ENCODE peak calls at places on chromosomes 12 and 14, in eight cellular contexts. Q, J, C, G, M, L, D and W are unnamed samples.

GRCh38 chr12:18084080-18084479 is 5.9 kb downstream of the RERGL start:
- DNase-seq in G (no peak), L (no peak), D (no peak), M (no peak), C (no peak), Q (no peak), J (no peak), W (no peak)

GRCh38 chr12:6899837-6900519 is 4.6 kb upstream of the LRRC23 start:
- DNase-seq in J (peak; percentile 79), Q (no peak), L (peak; percentile 80), M (no peak), D (no peak), C (peak; percentile 83), G (no peak), W (peak; percentile 52)

GRCh38 chr12:54526800-54527630 is 22.4 kb upstream of the PDE1B start:
- DNase-seq in G (no peak), M (peak; percentile 31), C (no peak), L (peak; percentile 60), Q (peak; percentile 82), D (no peak), J (peak; percentile 3), W (no peak)

GRCh38 chr14:93838253-93838652 is 50.0 kb upstream of the PRIMA1 start:
- DNase-seq in D (no peak), C (no peak), M (no peak), J (no peak), Q (no peak), G (no peak), L (no peak), W (no peak)

GRCh38 chr12:111664961-111665865 is 20.5 kb downstream of the BRAP start:
- DNase-seq in G (no peak), J (no peak), M (no peak), Q (no peak), D (no peak), C (no peak), L (no peak), W (no peak)

GRCh38 chr14:100955201-100955600 is 51.7 kb upstream of the RTL1 start:
- DNase-seq in M (no peak), G (peak; percentile 3), J (peak; percentile 51), C (no peak), Q (no peak), D (peak; percentile 16), L (peak; percentile 12), W (no peak)

GRCh38 chr12:24038211-24038997 is 88.9 kb upstream of the SOX5 start:
- DNase-seq in L (peak; percentile 17), D (no peak), J (no peak), M (no peak), G (no peak), C (no peak), Q (peak; percentile 17), W (peak; percentile 65)

GRCh38 chr14:91376547-91377477 is 40.8 kb downstream of the CCDC88C start:
- DNase-seq in M (no peak), L (no peak), J (no peak), Q (no peak), G (no peak), C (no peak), D (no peak), W (no peak)

GRCh38 chr12:108430245-108430644 is 84.8 kb upstream of the FICD start:
- DNase-seq in C (no peak), J (no peak), Q (no peak), G (no peak), L (peak; percentile 34), D (no peak), M (no peak), W (no peak)

GRCh38 chr14:52552063-52552988 is at the start of the genes GPR137C and TXNDC16:
- DNase-seq in L (peak; percentile 100), M (peak; percentile 99), C (peak; percentile 100), G (peak; percentile 97), Q (peak; percentile 100), J (peak; percentile 99), D (peak; percentile 95), W (peak; percentile 100)

GRCh38 chr12:109777544-109777943 is 55.7 kb downstream of the TRPV4 start:
- DNase-seq in D (no peak), J (no peak), M (no peak), G (peak; percentile 86), L (peak; percentile 13), Q (no peak), C (peak; percentile 30), W (peak; percentile 13)

GRCh38 chr12:72330784-72331183 is 58.6 kb downstream of the TRHDE start:
- DNase-seq in J (no peak), L (no peak), D (no peak), Q (no peak), C (no peak), G (no peak), M (no peak), W (no peak)

GRCh38 chr14:55136868-55137785 is 8.1 kb downstream of the LGALS3 start:
- DNase-seq in M (peak; percentile 84), L (peak; percentile 96), G (no peak), C (no peak), D (peak; percentile 56), Q (no peak), J (peak; percentile 90), W (no peak)

GRCh38 chr12:62903151-62903550 is 31.8 kb downstream of the PPM1H start:
- DNase-seq in Q (no peak), D (no peak), C (no peak), M (no peak), G (no peak), J (no peak), L (no peak), W (no peak)

GRCh38 chr12:62900686-62901272 is 34.2 kb downstream of the PPM1H start:
- DNase-seq in L (no peak), J (peak; percentile 11), C (no peak), G (no peak), M (no peak), Q (no peak), D (no peak), W (no peak)

GRCh38 chr12:62899568-62900390 is 35.2 kb downstream of the PPM1H start:
- DNase-seq in Q (no peak), D (no peak), J (no peak), C (no peak), G (no peak), L (no peak), M (no peak), W (no peak)

GRCh38 chr12:62895351-62895750 is 39.6 kb downstream of the PPM1H start:
- DNase-seq in Q (no peak), C (no peak), J (no peak), G (no peak), L (no peak), M (no peak), D (no peak), W (no peak)

GRCh38 chr12:62898568-62898967 is 36.4 kb downstream of the PPM1H start:
- DNase-seq in C (no peak), G (no peak), J (no peak), Q (no peak), M (no peak), L (no peak), D (no peak), W (no peak)
- TF ChIP-seq CTCF in C (no peak), G (no peak), J (no peak), Q (no peak), M (no peak), L (no peak), D (no peak), W (no peak)

DNA sequence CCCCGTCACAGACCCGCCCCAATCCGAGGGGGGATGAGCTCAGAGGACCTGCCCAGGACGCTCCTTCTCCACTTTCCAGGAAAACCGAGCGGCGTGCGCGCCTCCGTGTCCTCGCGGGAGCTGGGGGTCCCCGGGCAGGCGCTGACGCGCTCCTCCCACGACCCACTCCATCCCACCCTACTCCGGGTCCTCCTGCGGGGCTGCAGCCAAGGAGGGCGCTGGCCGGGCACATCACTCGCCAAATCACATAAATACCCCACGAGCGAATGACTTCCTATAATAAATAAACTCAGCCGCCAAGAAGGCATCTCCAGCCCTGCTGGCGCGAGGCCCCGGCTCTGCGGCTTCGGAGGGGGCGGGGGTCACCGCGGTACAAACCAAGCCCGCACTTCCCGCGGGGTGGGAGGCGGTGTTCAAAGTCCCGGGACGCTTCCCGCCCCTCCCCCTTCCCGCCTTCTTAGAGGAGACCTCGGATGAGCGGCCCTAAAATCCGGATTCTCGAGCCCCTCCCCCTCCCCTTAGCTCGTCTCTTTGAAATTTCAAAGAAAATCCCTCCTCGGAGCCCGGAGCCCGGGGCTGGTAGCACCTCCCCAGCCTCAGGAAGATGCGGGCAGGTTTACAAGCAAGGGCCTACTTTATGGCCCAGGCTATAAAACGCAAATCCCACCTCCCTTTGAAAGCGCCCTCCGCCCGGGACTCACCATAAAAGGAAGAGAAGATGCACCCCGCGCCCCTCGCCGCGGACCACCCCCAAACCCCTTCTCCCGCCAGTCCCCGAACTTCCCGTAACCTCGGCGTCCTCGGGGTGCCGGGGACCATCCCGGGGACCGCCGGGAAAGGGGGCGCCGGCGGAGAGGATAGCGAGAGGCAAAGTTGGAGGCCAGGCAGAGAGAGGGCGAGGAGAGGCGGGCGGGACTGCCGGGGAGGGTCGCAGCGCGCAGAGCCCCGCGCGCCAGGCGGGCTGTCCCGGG is 718 bp upstream of the FZD10 start:
- DNase-seq in J (peak; percentile 18), D (no peak), Q (peak; percentile 88), G (no peak), L (peak; percentile 26), C (no peak), M (peak; percentile 61), W (no peak)
- H3K4me3 ChIP-seq in J (peak overlapping the region; percentile 2), D (no peak overlapping the region), Q (peak overlapping the region; percentile 67), G (no peak overlapping the region), L (peak overlapping the region; percentile 32), C (peak overlapping the region; percentile 52), M (peak overlapping the region; percentile 24), W (peak overlapping the region; percentile 27)

DNA sequence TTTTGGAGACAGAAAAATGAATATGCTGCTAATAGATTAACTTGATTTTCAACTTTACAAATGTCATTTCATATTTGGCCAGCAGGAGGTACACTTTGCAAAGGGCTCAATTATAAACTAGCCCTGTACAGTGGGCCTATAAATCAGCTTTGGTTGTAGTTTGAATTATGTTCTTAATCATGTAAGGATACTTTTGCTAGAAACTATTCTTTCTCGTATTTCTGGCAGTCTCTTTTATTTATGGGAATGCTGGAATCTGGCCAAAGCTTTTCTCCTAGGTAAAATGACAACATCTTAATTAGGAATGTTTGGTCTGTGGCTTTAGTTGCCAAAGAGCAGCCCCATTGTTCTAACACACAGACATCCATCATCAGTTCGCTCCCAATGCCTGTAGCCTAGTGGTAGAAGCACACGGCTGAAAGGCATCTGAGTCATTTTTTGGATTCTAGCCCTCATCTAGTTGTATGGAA is 1322.3 kb upstream of the SEL1L start:
- DNase-seq in J (peak; percentile 68), D (no peak), C (no peak), Q (peak; percentile 21), G (no peak), M (no peak), L (peak; percentile 20), W (no peak)
- TF ChIP-seq CTCF in J (peak; percentile 33), D (no peak), C (peak; percentile 25), Q (peak; percentile 66), G (no peak), M (no peak), L (peak; percentile 24), W (peak; percentile 45)

GRCh38 chr12:92943482-92944250 is 14.6 kb upstream of the EEA1 start:
- DNase-seq in Q (peak; percentile 12), G (no peak), C (no peak), J (peak; percentile 63), M (no peak), L (peak; percentile 80), D (no peak), W (no peak)
- H3K4me3 ChIP-seq in Q (no peak overlapping the region), G (no peak overlapping the region), C (no peak overlapping the region), J (no peak overlapping the region), M (no peak overlapping the region), L (no peak overlapping the region), D (no peak overlapping the region), W (no peak overlapping the region)